ENCODE peak calls at places on chromosomes 4 and X, in eight cellular contexts. One of them, this sample, is unnamed.

GRCh38 chrX:64977830-64978229 is 1.6 kb upstream of the ZC4H2 start:
- DNase-seq in osteocyte: no peak
- DNase-seq in AG09319: no peak
- DNase-seq in cardiac fibroblast: peak
- DNase-seq in sigmoid colon: no peak
- DNase-seq in GM06990: no peak
- DNase-seq in PC-9: no peak
- DNase-seq in uterus: no peak
- DNase-seq in this sample: no peak

GRCh38 chr4:30719363-30720020 is 677 bp upstream of the PCDH7 start:
- DNase-seq in osteocyte: peak
- DNase-seq in AG09319: no peak
- DNase-seq in cardiac fibroblast: peak
- DNase-seq in sigmoid colon: peak
- DNase-seq in GM06990: peak
- DNase-seq in PC-9: peak
- DNase-seq in uterus: peak
- DNase-seq in this sample: no peak

GRCh38 chr4:17273047-17273446 is 238.8 kb downstream of the QDPR start:
- DNase-seq in osteocyte: no peak
- DNase-seq in AG09319: peak
- DNase-seq in cardiac fibroblast: no peak
- DNase-seq in sigmoid colon: no peak
- DNase-seq in GM06990: no peak
- DNase-seq in PC-9: no peak
- DNase-seq in uterus: no peak
- DNase-seq in this sample: no peak

GRCh38 chr4:81666491-81666890 is 194.8 kb upstream of the RASGEF1B start:
- DNase-seq in osteocyte: no peak
- DNase-seq in AG09319: no peak
- DNase-seq in cardiac fibroblast: no peak
- DNase-seq in sigmoid colon: no peak
- DNase-seq in GM06990: no peak
- DNase-seq in PC-9: no peak
- DNase-seq in uterus: no peak
- DNase-seq in this sample: no peak

GRCh38 chr4:110344165-110344564 is 131.8 kb upstream of the ENPEP start:
- DNase-seq in osteocyte: no peak
- DNase-seq in AG09319: no peak
- DNase-seq in cardiac fibroblast: peak
- DNase-seq in sigmoid colon: no peak
- DNase-seq in GM06990: no peak
- DNase-seq in PC-9: no peak
- DNase-seq in uterus: no peak
- DNase-seq in this sample: no peak

GRCh38 chrX:47210661-47211425 is 7.6 kb upstream of the CDK16 start:
- DNase-seq in osteocyte: no peak
- DNase-seq in AG09319: no peak
- DNase-seq in cardiac fibroblast: no peak
- DNase-seq in sigmoid colon: no peak
- DNase-seq in GM06990: no peak
- DNase-seq in PC-9: no peak
- DNase-seq in uterus: no peak
- DNase-seq in this sample: no peak

GRCh38 chr4:187333151-187333550 is 609.5 kb upstream of the FAT1 start:
- DNase-seq in osteocyte: no peak
- DNase-seq in AG09319: no peak
- DNase-seq in cardiac fibroblast: peak
- DNase-seq in sigmoid colon: no peak
- DNase-seq in GM06990: no peak
- DNase-seq in PC-9: peak
- DNase-seq in uterus: no peak
- DNase-seq in this sample: no peak

GRCh38 chrX:115332832-115333231 is 43.3 kb downstream of the LUZP4 start:
- DNase-seq in osteocyte: no peak
- DNase-seq in AG09319: no peak
- DNase-seq in cardiac fibroblast: no peak
- DNase-seq in sigmoid colon: no peak
- DNase-seq in GM06990: no peak
- DNase-seq in PC-9: no peak
- DNase-seq in uterus: peak
- DNase-seq in this sample: no peak

GRCh38 chrX:48834383-48834709 is 1.1 kb downstream of the PCSK1N start:
- DNase-seq in osteocyte: no peak
- DNase-seq in AG09319: no peak
- DNase-seq in cardiac fibroblast: no peak
- DNase-seq in sigmoid colon: no peak
- DNase-seq in GM06990: no peak
- DNase-seq in PC-9: no peak
- DNase-seq in uterus: no peak
- DNase-seq in this sample: no peak

GRCh38 chr4:79780129-79780528 is 292.9 kb downstream of the ANTXR2 start:
- DNase-seq in osteocyte: no peak
- DNase-seq in AG09319: no peak
- DNase-seq in cardiac fibroblast: no peak
- DNase-seq in sigmoid colon: no peak
- DNase-seq in GM06990: no peak
- DNase-seq in PC-9: no peak
- DNase-seq in uterus: no peak
- DNase-seq in this sample: no peak

GRCh38 chrX:9790866-9791265 is 4.6 kb downstream of the SHROOM2 start:
- DNase-seq in osteocyte: no peak
- DNase-seq in AG09319: no peak
- DNase-seq in cardiac fibroblast: no peak
- DNase-seq in sigmoid colon: no peak
- DNase-seq in GM06990: no peak
- DNase-seq in PC-9: no peak
- DNase-seq in uterus: no peak
- DNase-seq in this sample: no peak

GRCh38 chr4:24644983-24645764 is 60.8 kb upstream of the DHX15 start:
- DNase-seq in osteocyte: no peak
- DNase-seq in AG09319: no peak
- DNase-seq in cardiac fibroblast: peak
- DNase-seq in sigmoid colon: no peak
- DNase-seq in GM06990: no peak
- DNase-seq in PC-9: no peak
- DNase-seq in uterus: no peak
- DNase-seq in this sample: no peak

GRCh38 chrX:149504226-149504914 is 736 bp downstream of the IDS start:
- DNase-seq in osteocyte: no peak
- DNase-seq in AG09319: no peak
- DNase-seq in cardiac fibroblast: peak
- DNase-seq in sigmoid colon: no peak
- DNase-seq in GM06990: peak
- DNase-seq in PC-9: peak
- DNase-seq in uterus: no peak
- DNase-seq in this sample: peak

GRCh38 chr4:40087799-40088366 is 31.2 kb downstream of the N4BP2 start:
- DNase-seq in osteocyte: peak
- DNase-seq in AG09319: no peak
- DNase-seq in cardiac fibroblast: no peak
- DNase-seq in sigmoid colon: no peak
- DNase-seq in GM06990: no peak
- DNase-seq in PC-9: no peak
- DNase-seq in uterus: no peak
- DNase-seq in this sample: no peak
- TF ChIP-seq CTCF in osteocyte: no peak
- TF ChIP-seq CTCF in AG09319: no peak
- TF ChIP-seq CTCF in cardiac fibroblast: no peak
- TF ChIP-seq CTCF in sigmoid colon: no peak
- TF ChIP-seq CTCF in GM06990: no peak
- TF ChIP-seq CTCF in PC-9: no peak
- TF ChIP-seq CTCF in uterus: no peak
- TF ChIP-seq CTCF in this sample: no peak

GRCh38 chr4:118035309-118035708 is 1.0 kb downstream of the NDST3 start:
- DNase-seq in osteocyte: no peak
- DNase-seq in AG09319: no peak
- DNase-seq in cardiac fibroblast: no peak
- DNase-seq in sigmoid colon: no peak
- DNase-seq in GM06990: no peak
- DNase-seq in PC-9: no peak
- DNase-seq in uterus: no peak
- DNase-seq in this sample: no peak
- TF ChIP-seq CTCF in osteocyte: peak
- TF ChIP-seq CTCF in AG09319: no peak
- TF ChIP-seq CTCF in cardiac fibroblast: no peak
- TF ChIP-seq CTCF in sigmoid colon: no peak
- TF ChIP-seq CTCF in GM06990: no peak
- TF ChIP-seq CTCF in PC-9: no peak
- TF ChIP-seq CTCF in uterus: no peak
- TF ChIP-seq CTCF in this sample: no peak

GRCh38 chr4:43781125-43781524 is 667.5 kb downstream of the KCTD8 start:
- DNase-seq in osteocyte: no peak
- DNase-seq in AG09319: no peak
- DNase-seq in cardiac fibroblast: no peak
- DNase-seq in sigmoid colon: no peak
- DNase-seq in GM06990: no peak
- DNase-seq in PC-9: no peak
- DNase-seq in uterus: no peak
- DNase-seq in this sample: no peak

GRCh38 chr4:43778187-43778915 is 670.3 kb downstream of the KCTD8 start:
- DNase-seq in osteocyte: no peak
- DNase-seq in AG09319: no peak
- DNase-seq in cardiac fibroblast: no peak
- DNase-seq in sigmoid colon: no peak
- DNase-seq in GM06990: peak
- DNase-seq in PC-9: no peak
- DNase-seq in uterus: no peak
- DNase-seq in this sample: no peak

GRCh38 chr4:43776371-43776770 is 672.2 kb downstream of the KCTD8 start:
- DNase-seq in osteocyte: no peak
- DNase-seq in AG09319: no peak
- DNase-seq in cardiac fibroblast: peak
- DNase-seq in sigmoid colon: no peak
- DNase-seq in GM06990: peak
- DNase-seq in PC-9: no peak
- DNase-seq in uterus: no peak
- DNase-seq in this sample: no peak
- TF ChIP-seq CTCF in osteocyte: peak
- TF ChIP-seq CTCF in AG09319: no peak
- TF ChIP-seq CTCF in cardiac fibroblast: no peak
- TF ChIP-seq CTCF in sigmoid colon: no peak
- TF ChIP-seq CTCF in GM06990: peak
- TF ChIP-seq CTCF in PC-9: peak
- TF ChIP-seq CTCF in uterus: no peak
- TF ChIP-seq CTCF in this sample: no peak

GRCh38 chr4:27861802-27862201 is 1001.2 kb downstream of the STIM2 start:
- DNase-seq in osteocyte: no peak
- DNase-seq in AG09319: no peak
- DNase-seq in cardiac fibroblast: peak
- DNase-seq in sigmoid colon: no peak
- DNase-seq in GM06990: no peak
- DNase-seq in PC-9: no peak
- DNase-seq in uterus: no peak
- DNase-seq in this sample: no peak

GRCh38 chr4:27861381-27861787 is 1000.7 kb downstream of the STIM2 start:
- DNase-seq in osteocyte: no peak
- DNase-seq in AG09319: no peak
- DNase-seq in cardiac fibroblast: peak
- DNase-seq in sigmoid colon: no peak
- DNase-seq in GM06990: no peak
- DNase-seq in PC-9: peak
- DNase-seq in uterus: no peak
- DNase-seq in this sample: no peak
- TF ChIP-seq CTCF in osteocyte: peak
- TF ChIP-seq CTCF in AG09319: peak
- TF ChIP-seq CTCF in cardiac fibroblast: peak
- TF ChIP-seq CTCF in sigmoid colon: no peak
- TF ChIP-seq CTCF in GM06990: peak
- TF ChIP-seq CTCF in PC-9: peak
- TF ChIP-seq CTCF in uterus: no peak
- TF ChIP-seq CTCF in this sample: no peak